ENCODE peak calls at places on chromosomes 6 and 20, in four cellular contexts. O is HCT116, A is sigmoid colon, M is IMR-90. E is an unnamed sample.

GRCh38 chr6:150628908-150629307 is 29.2 kb downstream of the PLEKHG1 start:
- DNase-seq in O (no peak), A (no peak), M (no peak), E (no peak)

GRCh38 chr6:72954736-72955135 is 270.6 kb downstream of the KHDC1L start:
- DNase-seq in O (no peak), A (no peak), M (no peak), E (no peak)

GRCh38 chr20:24996449-24997195 is 4.1 kb upstream of the APMAP start:
- DNase-seq in O (no peak), A (peak; percentile 44), M (no peak), E (no peak)

GRCh38 chr6:31490115-31490873 is 7.7 kb upstream of the MICB start:
- DNase-seq in O (no peak), A (no peak), M (no peak), E (no peak)

GRCh38 chr6:162615016-162615717 is 112.4 kb downstream of the PRKN start:
- DNase-seq in O (no peak), A (no peak), M (no peak), E (no peak)

GRCh38 chr20:19433371-19434316 is 221.2 kb downstream of the SLC24A3 start:
- DNase-seq in O (no peak), A (no peak), M (no peak), E (no peak)

GRCh38 chr20:11978496-11978895 is 60.8 kb downstream of the BTBD3 start:
- DNase-seq in O (no peak), A (no peak), M (peak; percentile 5), E (no peak)

GRCh38 chr6:3346476-3346875 is 87.7 kb downstream of the PSMG4 start:
- DNase-seq in O (no peak), A (peak; percentile 43), M (no peak), E (no peak)

GRCh38 chr6:72999995-73000394 is 225.3 kb downstream of the KHDC1L start:
- DNase-seq in O (no peak), A (no peak), M (no peak), E (no peak)

GRCh38 chr20:47309806-47310426 is 46.6 kb downstream of the ZMYND8 start:
- DNase-seq in O (no peak), A (peak; percentile 84), M (no peak), E (no peak)

GRCh38 chr6:82227770-82228169 is 19.8 kb downstream of the IBTK start:
- DNase-seq in O (no peak), A (no peak), M (no peak), E (no peak)

GRCh38 chr20:59664389-59665055 is 60.2 kb downstream of the PHACTR3 start:
- DNase-seq in O (no peak), A (no peak), M (no peak), E (no peak)

GRCh38 chr6:46022110-46022948 is 6.7 kb upstream of the CLIC5 start:
- DNase-seq in O (no peak), A (no peak), M (no peak), E (no peak)

GRCh38 chr20:47440857-47441773 is 60.6 kb upstream of the NCOA3 start:
- DNase-seq in O (no peak), A (no peak), M (peak; percentile 51), E (no peak)

GRCh38 chr20:61896058-61896961 is 169.4 kb downstream of the TAF4 start:
- DNase-seq in O (peak; percentile 12), A (no peak), M (peak; percentile 28), E (no peak)

GRCh38 chr6:161104966-161105365 is 113.4 kb downstream of the MAP3K4 start:
- DNase-seq in O (no peak), A (no peak), M (peak; percentile 33), E (no peak)

GRCh38 chr6:28589234-28589951 is 63.7 kb downstream of the GPX5 start:
- DNase-seq in O (peak; percentile 96), A (no peak), M (peak; percentile 95), E (no peak)

GRCh38 chr6:158639056-158639455 is 5.5 kb downstream of the DYNLT1 start:
- DNase-seq in O (no peak), A (peak; percentile 32), M (no peak), E (no peak)

GRCh38 chr6:12314751-12315150 is 24.6 kb downstream of the EDN1 start:
- DNase-seq in O (no peak), A (no peak), M (no peak), E (no peak)

GRCh38 chr20:47013606-47014005 is 119.0 kb downstream of the EYA2 start:
- DNase-seq in O (no peak), A (no peak), M (no peak), E (no peak)

GRCh38 chr20:59925894-59926293 is 7.5 kb downstream of the SYCP2 start:
- DNase-seq in O (no peak), A (no peak), M (no peak), E (no peak)

GRCh38 chr20:35318502-35319157 is 26.4 kb upstream of the FAM83C start:
- DNase-seq in O (peak; percentile 89), A (no peak), M (peak; percentile 90), E (no peak)

GRCh38 chr20:64146936-64147451 is 17.3 kb upstream of the MYT1 start:
- DNase-seq in O (no peak), A (peak; percentile 42), M (no peak), E (no peak)

GRCh38 chr6:52639493-52639892 is 31.4 kb upstream of the TMEM14A start:
- DNase-seq in O (no peak), A (no peak), M (no peak), E (no peak)

GRCh38 chr6:88165877-88166492 is at the start of gene CNR1:
- DNase-seq in O (no peak), A (peak; percentile 89), M (no peak), E (peak; percentile 36)

GRCh38 chr6:143555582-143555981 is 44.1 kb upstream of the FUCA2 start:
- DNase-seq in O (no peak), A (no peak), M (no peak), E (no peak)

GRCh38 chr6:167580512-167580911 is 246.2 kb upstream of the AFDN start:
- DNase-seq in O (no peak), A (no peak), M (no peak), E (no peak)

GRCh38 chr6:44735631-44735963 is 348.1 kb downstream of the CDC5L start:
- DNase-seq in O (no peak), A (no peak), M (peak; percentile 42), E (no peak)

GRCh38 chr20:43383026-43383795 is 74.5 kb upstream of the SRSF6 start:
- DNase-seq in O (no peak), A (no peak), M (no peak), E (no peak)

GRCh38 chr6:16222826-16223225 is 15.6 kb upstream of the GMPR start:
- DNase-seq in O (no peak), A (no peak), M (no peak), E (no peak)

GRCh38 chr20:53354314-53354713 is 239.3 kb downstream of the ZNF217 start:
- DNase-seq in O (no peak), A (no peak), M (no peak), E (no peak)

GRCh38 chr6:38638941-38639497 is 710 bp downstream of the BTBD9 start:
- DNase-seq in O (peak; percentile 3), A (no peak), M (peak; percentile 58), E (no peak)

GRCh38 chr6:130098317-130098716 is 79.9 kb downstream of the L3MBTL3 start:
- DNase-seq in O (no peak), A (no peak), M (no peak), E (no peak)

GRCh38 chr20:1830240-1830639 is 65.0 kb upstream of the SIRPA start:
- DNase-seq in O (peak; percentile 56), A (no peak), M (peak; percentile 99), E (peak; percentile 81)

GRCh38 chr6:13354331-13355042 is 26.1 kb upstream of the TBC1D7 start:
- DNase-seq in O (no peak), A (no peak), M (peak; percentile 81), E (no peak)

GRCh38 chr20:57390604-57391438 is at the start of gene RBM38:
- DNase-seq in O (peak; percentile 19), A (peak; percentile 84), M (peak; percentile 49), E (peak; percentile 75)

GRCh38 chr20:43389839-43390626 is 67.7 kb upstream of the SRSF6 start:
- DNase-seq in O (no peak), A (no peak), M (no peak), E (no peak)

DNA sequence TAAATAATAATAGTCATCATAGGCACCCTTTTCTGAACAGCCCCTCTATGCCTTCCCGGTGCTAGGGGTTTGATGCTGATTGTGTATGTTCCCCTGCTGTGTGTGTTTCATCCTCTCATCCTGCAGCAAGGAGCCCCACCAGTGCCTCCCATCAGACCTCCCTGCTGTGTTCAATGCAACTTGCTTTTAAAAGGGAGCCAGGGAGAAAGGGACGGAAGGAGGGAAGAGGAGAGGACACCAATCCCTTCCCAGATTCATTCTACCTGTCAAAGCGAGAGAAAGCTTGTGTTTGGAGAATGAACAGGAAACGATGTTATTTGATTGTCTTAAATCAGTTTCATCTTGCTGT is 259.2 kb downstream of the ADGB start:
- DNase-seq in O (no peak), A (no peak), M (no peak), E (no peak)
- H3K4me3 ChIP-seq in O (peak overlapping the region; percentile 27), A (peak overlapping the region; percentile 38), M (no peak overlapping the region), E (peak overlapping the region; percentile 40)

GRCh38 chr20:44447827-44448419 is 27.8 kb upstream of the TTPAL start:
- DNase-seq in O (no peak), A (no peak), M (no peak), E (no peak)
- TF ChIP-seq POLR2A in O (no peak), A (no peak), M (no peak), E (no peak)

GRCh38 chr6:139159016-139159415 is 24.1 kb downstream of the HECA start:
- DNase-seq in O (no peak), A (no peak), M (peak; percentile 34), E (no peak)
- H3K27ac ChIP-seq in O (no peak overlapping the region), A (no peak overlapping the region), M (no peak overlapping the region), E (no peak overlapping the region)

GRCh38 chr20:51487525-51488279 is 54.8 kb downstream of the NFATC2 start:
- DNase-seq in O (peak; percentile 89), A (no peak), M (peak; percentile 95), E (no peak)
- H3K4me3 ChIP-seq in O (peak overlapping the region; percentile 55), A (no peak overlapping the region), M (peak overlapping the region; percentile 5), E (no peak overlapping the region)

GRCh38 chr6:34424200-34425131 is 1.4 kb downstream of the RPS10 start:
- DNase-seq in O (no peak), A (no peak), M (no peak), E (no peak)
- TF ChIP-seq POLR2A in O (no peak), A (no peak), M (no peak), E (no peak)

GRCh38 chr6:5941188-5941587 is 65.5 kb downstream of the NRN1 start:
- DNase-seq in O (no peak), A (no peak), M (no peak), E (no peak)
- H3K27ac ChIP-seq in O (no peak overlapping the region), A (no peak overlapping the region), M (no peak overlapping the region), E (no peak overlapping the region)

DNA sequence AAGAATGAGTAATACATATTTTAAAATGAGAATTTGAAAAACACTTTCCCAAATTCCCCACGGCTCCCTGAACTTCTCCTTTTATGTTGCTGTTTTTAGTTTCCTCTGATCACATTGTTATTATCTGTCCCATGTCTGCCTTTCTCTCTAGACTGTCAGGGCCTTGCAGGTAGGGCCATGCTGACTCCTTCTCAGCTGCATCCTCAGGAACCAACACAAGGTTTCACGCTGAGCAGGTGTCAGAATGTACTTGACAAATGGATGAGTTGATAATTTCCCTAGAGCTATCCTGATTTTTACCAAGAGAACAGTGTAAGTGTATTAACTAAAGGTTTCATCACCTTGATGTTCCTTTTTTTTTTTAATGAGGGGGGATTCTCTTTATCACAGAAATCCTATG is 337.8 kb downstream of the SYNE1 start:
- DNase-seq in O (no peak), A (no peak), M (no peak), E (no peak)
- H3K4me3 ChIP-seq in O (no peak overlapping the region), A (no peak overlapping the region), M (no peak overlapping the region), E (no peak overlapping the region)

GRCh38 chr6:26124550-26125014 is 37.4 kb downstream of the HFE start:
- DNase-seq in O (peak; percentile 35), A (no peak), M (no peak), E (no peak)
- TF ChIP-seq POLR2A in O (peak; percentile 84), A (no peak), M (no peak), E (no peak)

GRCh38 chr6:7546383-7546782 is 4.9 kb downstream of the DSP start:
- DNase-seq in O (no peak), A (no peak), M (no peak), E (no peak)
- H3K27ac ChIP-seq in O (no peak overlapping the region), A (no peak overlapping the region), M (no peak overlapping the region), E (peak overlapping the region; percentile 90)

E was measured in heart left ventricle.